ENCODE peak calls at places on chromosomes 5 and 9, in seven cellular contexts. L is NCI-H82, S is DMS153, K is ELR, Z is NCI-H524, R is mammary epithelial cell, C is KBM-7. F is an unnamed sample.

GRCh38 chr9:135379540-135380267 is 99.9 kb upstream of the PPP1R26 start:
- DNase-seq in L (no peak), S (no peak), K (no peak), Z (no peak), R (no peak), C (no peak), F (no peak)

GRCh38 chr9:85290019-85290418 is 451.7 kb downstream of the AGTPBP1 start:
- DNase-seq in L (no peak), S (no peak), K (no peak), Z (no peak), R (no peak), C (peak), F (no peak)

GRCh38 chr9:14277202-14277601 is 36.7 kb downstream of the NFIB start:
- DNase-seq in L (no peak), S (no peak), K (peak), Z (no peak), R (peak), C (no peak), F (no peak)

GRCh38 chr5:21219255-21219654 is 1231.3 kb upstream of the CDH18 start:
- DNase-seq in L (no peak), S (no peak), K (peak), Z (no peak), R (peak), C (no peak), F (no peak)

GRCh38 chr9:107282268-107282667 is 811 bp upstream of the RAD23B start:
- DNase-seq in L (peak), S (no peak), K (peak), Z (no peak), R (no peak), C (no peak), F (peak)

GRCh38 chr5:93076566-93076965 is 504.5 kb downstream of the NR2F1-AS1 start:
- DNase-seq in L (no peak), S (no peak), K (no peak), Z (no peak), R (no peak), C (no peak), F (no peak)

GRCh38 chr5:163339148-163339547 is 98.2 kb upstream of the CCNG1 start:
- DNase-seq in L (no peak), S (no peak), K (no peak), Z (no peak), R (no peak), C (no peak), F (no peak)

GRCh38 chr5:52767217-52767743 is 20.4 kb upstream of the ITGA1 start:
- DNase-seq in L (no peak), S (no peak), K (no peak), Z (no peak), R (no peak), C (no peak), F (no peak)

GRCh38 chr5:56538580-56538979 is 276.8 kb upstream of the MAP3K1 start:
- DNase-seq in L (no peak), S (no peak), K (no peak), Z (no peak), R (no peak), C (no peak), F (no peak)

GRCh38 chr9:124694394-124695279 is 76.5 kb downstream of the NR6A1 start:
- DNase-seq in L (no peak), S (no peak), K (peak), Z (no peak), R (no peak), C (no peak), F (no peak)

GRCh38 chr9:98401140-98402025 is 145.9 kb upstream of the TBC1D2 start:
- DNase-seq in L (peak), S (no peak), K (no peak), Z (peak), R (no peak), C (no peak), F (no peak)

GRCh38 chr5:173328896-173329369 is 719 bp upstream of the STC2 start:
- DNase-seq in L (no peak), S (no peak), K (peak), Z (peak), R (peak), C (peak), F (no peak)

GRCh38 chr9:128383791-128384190 is 12.6 kb downstream of the URM1 start:
- DNase-seq in L (peak), S (no peak), K (no peak), Z (peak), R (no peak), C (no peak), F (no peak)

GRCh38 chr5:30131-30530 is 61.8 kb upstream of the PLEKHG4B start:
- DNase-seq in L (no peak), S (no peak), K (no peak), Z (no peak), R (no peak), C (no peak), F (no peak)

GRCh38 chr9:137277329-137278041 is at the start of gene TOR4A:
- DNase-seq in L (peak), S (no peak), K (peak), Z (no peak), R (no peak), C (peak), F (peak)

GRCh38 chr5:180590543-180591248 is 603 bp downstream of the SCGB3A1 start:
- DNase-seq in L (no peak), S (no peak), K (no peak), Z (no peak), R (no peak), C (no peak), F (no peak)

GRCh38 chr5:93658044-93658443 is 75.0 kb downstream of the NR2F1 start:
- DNase-seq in L (no peak), S (no peak), K (no peak), Z (no peak), R (no peak), C (no peak), F (no peak)

GRCh38 chr5:56594821-56595220 is 220.5 kb upstream of the MAP3K1 start:
- DNase-seq in L (no peak), S (no peak), K (peak), Z (no peak), R (peak), C (no peak), F (no peak)

GRCh38 chr5:27315541-27316282 is 277.3 kb upstream of the CDH9 start:
- DNase-seq in L (no peak), S (no peak), K (peak), Z (no peak), R (peak), C (no peak), F (no peak)

GRCh38 chr5:101390317-101390908 is 487.3 kb upstream of the ST8SIA4 start:
- DNase-seq in L (peak), S (peak), K (peak), Z (peak), R (peak), C (peak), F (peak)

GRCh38 chr5:8376478-8376877 is 507.5 kb downstream of the MTRR start:
- DNase-seq in L (no peak), S (no peak), K (no peak), Z (no peak), R (no peak), C (peak), F (no peak)

GRCh38 chr5:14204785-14205321 is 61.7 kb downstream of the TRIO start:
- DNase-seq in L (no peak), S (peak), K (peak), Z (no peak), R (peak), C (peak), F (no peak)

GRCh38 chr5:151670074-151670686 is 16.5 kb downstream of the SPARC start:
- DNase-seq in L (no peak), S (no peak), K (no peak), Z (no peak), R (no peak), C (no peak), F (no peak)

GRCh38 chr9:16509946-16510504 is 360.4 kb downstream of the BNC2 start:
- DNase-seq in L (no peak), S (no peak), K (peak), Z (no peak), R (peak), C (no peak), F (no peak)

GRCh38 chr5:78568676-78569075 is 79.9 kb downstream of the LHFPL2 start:
- DNase-seq in L (peak), S (no peak), K (no peak), Z (no peak), R (no peak), C (no peak), F (no peak)

GRCh38 chr5:169728418-169728817 is 91.3 kb downstream of the DOCK2 start:
- DNase-seq in L (no peak), S (no peak), K (no peak), Z (no peak), R (no peak), C (no peak), F (no peak)

GRCh38 chr9:122991370-122991830 is 42.1 kb upstream of the GPR21 start:
- DNase-seq in L (no peak), S (no peak), K (peak), Z (no peak), R (peak), C (peak), F (peak)

GRCh38 chr5:97936246-97936645 is 753.2 kb upstream of the RIOK2 start:
- DNase-seq in L (no peak), S (no peak), K (no peak), Z (no peak), R (no peak), C (no peak), F (no peak)

GRCh38 chr5:52491829-52492217 is 295.9 kb upstream of the ITGA1 start:
- DNase-seq in L (no peak), S (peak), K (no peak), Z (no peak), R (no peak), C (no peak), F (no peak)

GRCh38 chr5:76065258-76065657 is 17.9 kb upstream of the SV2C start:
- DNase-seq in L (no peak), S (no peak), K (no peak), Z (no peak), R (no peak), C (no peak), F (no peak)

GRCh38 chr9:102185371-102185770 is 446.9 kb upstream of the GRIN3A start:
- DNase-seq in L (no peak), S (no peak), K (no peak), Z (no peak), R (no peak), C (no peak), F (no peak)

GRCh38 chr5:5585751-5586341 is 163.4 kb downstream of the ICE1 start:
- DNase-seq in L (peak), S (no peak), K (no peak), Z (peak), R (no peak), C (no peak), F (no peak)

GRCh38 chr9:137396227-137396626 is 26.7 kb downstream of the EXD3 start:
- DNase-seq in L (no peak), S (no peak), K (peak), Z (no peak), R (peak), C (no peak), F (no peak)

GRCh38 chr5:140965905-140966292 is 377 bp upstream of the PCDHAC2 start:
- DNase-seq in L (peak), S (no peak), K (no peak), Z (peak), R (no peak), C (no peak), F (no peak)

GRCh38 chr5:138077064-138077696 is 6.7 kb upstream of the WNT8A start:
- DNase-seq in L (peak), S (peak), K (peak), Z (peak), R (peak), C (peak), F (peak)

GRCh38 chr9:131839281-131840084 is 99.6 kb upstream of the RAPGEF1 start:
- DNase-seq in L (no peak), S (no peak), K (peak), Z (no peak), R (peak), C (no peak), F (no peak)

GRCh38 chr9:7303932-7304331 is 495.6 kb downstream of the DMAC1 start:
- DNase-seq in L (no peak), S (no peak), K (no peak), Z (no peak), R (no peak), C (no peak), F (no peak)

GRCh38 chr5:14153932-14154646 is 10.9 kb downstream of the TRIO start:
- DNase-seq in L (no peak), S (no peak), K (peak), Z (no peak), R (peak), C (peak), F (no peak)

GRCh38 chr5:68141494-68141893 is 74.1 kb upstream of the PIK3R1 start:
- DNase-seq in L (no peak), S (no peak), K (peak), Z (no peak), R (no peak), C (no peak), F (no peak)

F was measured in Karpas-422.